ENCODE peak calls at places on chromosomes 6 and 20, in four cellular contexts. H, Y, V and N are unnamed samples.
A peak's percentile ranks its signal among the peaks of the same experiment; 100 is the strongest.

GRCh38 chr6:31365864-31366263 is 8.9 kb upstream of the HLA-B start:
- DNase-seq in H (no peak), Y (no peak), V (no peak), N (no peak)

GRCh38 chr6:34512738-34513115 is 43.4 kb downstream of the SPDEF start:
- DNase-seq in H (no peak), Y (no peak), V (no peak), N (no peak)

GRCh38 chr20:12740647-12741046 is 268.1 kb upstream of the SPTLC3 start:
- DNase-seq in H (no peak), Y (no peak), V (no peak), N (no peak)

GRCh38 chr20:11492846-11493245 is 424.8 kb upstream of the BTBD3 start:
- DNase-seq in H (no peak), Y (no peak), V (no peak), N (no peak)

GRCh38 chr6:136510782-136511181 is 39.4 kb downstream of the MAP7 start:
- DNase-seq in H (no peak), Y (no peak), V (no peak), N (no peak)

GRCh38 chr6:10505529-10505928 is 15.6 kb upstream of the GCNT2 start:
- DNase-seq in H (no peak), Y (peak; percentile 66), V (no peak), N (no peak)

GRCh38 chr20:3105256-3106137 is 21.0 kb upstream of the AVP start:
- DNase-seq in H (no peak), Y (no peak), V (no peak), N (no peak)

GRCh38 chr6:90194371-90194841 is 102.2 kb downstream of the BACH2 start:
- DNase-seq in H (no peak), Y (no peak), V (no peak), N (no peak)

GRCh38 chr6:131950767-131951575 is at the start of gene CCN2:
- DNase-seq in H (no peak), Y (peak; percentile 96), V (peak; percentile 88), N (no peak)

GRCh38 chr6:158512809-158513208 is 47.1 kb upstream of the TMEM181 start:
- DNase-seq in H (no peak), Y (no peak), V (no peak), N (no peak)

GRCh38 chr20:5492941-5493340 is 176.2 kb upstream of the PROKR2 start:
- DNase-seq in H (no peak), Y (no peak), V (no peak), N (no peak)

GRCh38 chr6:10033223-10033829 is 381.5 kb downstream of the TFAP2A start:
- DNase-seq in H (no peak), Y (peak; percentile 8), V (no peak), N (no peak)

GRCh38 chr6:98458713-98459112 is 375.7 kb upstream of the POU3F2 start:
- DNase-seq in H (no peak), Y (no peak), V (no peak), N (no peak)